ENCODE peak calls at places on chromosomes 5 and 9, in four cellular contexts. A, W, V and N are unnamed samples.

GRCh38 chr5:160311491-160312138 is 749 bp downstream of the CCNJL start:
- DNase-seq in A (no peak), W (no peak), V (peak; percentile 52), N (no peak)

GRCh38 chr5:176837707-176838115 is 27.4 kb downstream of the UNC5A start:
- DNase-seq in A (peak; percentile 44), W (peak; percentile 77), V (peak; percentile 97), N (peak; percentile 49)

GRCh38 chr5:117652001-117652639 is 1077.5 kb upstream of the SEMA6A start:
- DNase-seq in A (no peak), W (no peak), V (no peak), N (no peak)

GRCh38 chr5:173001229-173001841 is 17.8 kb downstream of the ATP6V0E1 start:
- DNase-seq in A (no peak), W (no peak), V (no peak), N (peak; percentile 20)

GRCh38 chr9:133619791-133620190 is 10.6 kb upstream of the FAM163B start:
- DNase-seq in A (peak; percentile 39), W (peak; percentile 7), V (no peak), N (peak; percentile 43)

GRCh38 chr9:92385001-92385400 is 19.4 kb downstream of the OGN start:
- DNase-seq in A (no peak), W (peak; percentile 7), V (no peak), N (no peak)

GRCh38 chr5:96936431-96937221 is 746 bp downstream of the LNPEP start:
- DNase-seq in A (peak; percentile 22), W (peak; percentile 37), V (peak; percentile 61), N (peak; percentile 40)

GRCh38 chr9:72169185-72169584 is 19.9 kb downstream of the GDA start:
- DNase-seq in A (no peak), W (no peak), V (no peak), N (no peak)

GRCh38 chr5:79868271-79868670 is 122.8 kb downstream of the MTX3 start:
- DNase-seq in A (no peak), W (no peak), V (no peak), N (no peak)

GRCh38 chr9:77020438-77021264 is 1.2 kb downstream of the FOXB2 start:
- DNase-seq in A (no peak), W (no peak), V (peak; percentile 23), N (no peak)

GRCh38 chr5:5270958-5271605 is 131.0 kb downstream of the ADAMTS16 start:
- DNase-seq in A (no peak), W (peak; percentile 95), V (peak; percentile 94), N (no peak)

GRCh38 chr5:57094753-57095683 is 78.8 kb upstream of the GPBP1 start:
- DNase-seq in A (no peak), W (peak; percentile 8), V (no peak), N (no peak)

GRCh38 chr9:19149230-19149629 is 21.9 kb upstream of the PLIN2 start:
- DNase-seq in A (no peak), W (no peak), V (peak; percentile 66), N (no peak)

GRCh38 chr9:33161011-33161588 is 6.0 kb downstream of the B4GALT1 start:
- DNase-seq in A (peak; percentile 35), W (peak; percentile 99), V (peak; percentile 98), N (peak; percentile 54)

GRCh38 chr9:124282442-124283231 is 24.9 kb downstream of the NEK6 start:
- DNase-seq in A (no peak), W (no peak), V (peak; percentile 74), N (no peak)

GRCh38 chr5:149452007-149452664 is 73.0 kb upstream of the IL17B start:
- DNase-seq in A (no peak), W (peak; percentile 71), V (peak; percentile 57), N (no peak)

GRCh38 chr5:67178085-67178484 is 18.5 kb downstream of the CD180 start:
- DNase-seq in A (no peak), W (no peak), V (no peak), N (no peak)

GRCh38 chr5:9594913-9595312 is 35.2 kb downstream of the TAS2R1 start:
- DNase-seq in A (no peak), W (no peak), V (no peak), N (no peak)

GRCh38 chr9:131194767-131195166 is 69.4 kb downstream of the NUP214 start:
- DNase-seq in A (no peak), W (no peak), V (no peak), N (no peak)

GRCh38 chr5:157464518-157465171 is 4.6 kb downstream of the NIPAL4 start:
- DNase-seq in A (no peak), W (peak; percentile 90), V (peak; percentile 84), N (peak; percentile 14)

GRCh38 chr5:151126199-151126645 is 31.4 kb downstream of the ANXA6 start:
- DNase-seq in A (peak; percentile 49), W (peak; percentile 57), V (peak; percentile 71), N (peak; percentile 59)

GRCh38 chr9:81716409-81716808 is 27.1 kb upstream of the TLE1 start:
- DNase-seq in A (no peak), W (peak; percentile 42), V (peak; percentile 28), N (no peak)

GRCh38 chr9:111980398-111980797 is 83.8 kb downstream of the UGCG start:
- DNase-seq in A (no peak), W (no peak), V (no peak), N (no peak)

GRCh38 chr9:137075275-137075775 is 2.0 kb upstream of the UAP1L1 start:
- DNase-seq in A (no peak), W (no peak), V (no peak), N (no peak)

GRCh38 chr9:129437626-129438323 is 183.1 kb downstream of the C9orf50 start:
- DNase-seq in A (no peak), W (no peak), V (no peak), N (no peak)

GRCh38 chr5:81819556-81820314 is 68.8 kb upstream of the SSBP2 start:
- DNase-seq in A (no peak), W (peak; percentile 26), V (peak; percentile 44), N (no peak)

GRCh38 chr5:6636293-6636692 is 3.1 kb downstream of the SRD5A1 start:
- DNase-seq in A (no peak), W (no peak), V (no peak), N (no peak)

GRCh38 chr5:36944607-36945225 is 68.1 kb downstream of the NIPBL start:
- DNase-seq in A (no peak), W (peak; percentile 64), V (peak; percentile 69), N (no peak)

GRCh38 chr9:14029811-14030210 is 284.1 kb downstream of the NFIB start:
- DNase-seq in A (no peak), W (no peak), V (no peak), N (no peak)

GRCh38 chr9:23586906-23587305 is 239.1 kb downstream of the ELAVL2 start:
- DNase-seq in A (no peak), W (no peak), V (no peak), N (no peak)

GRCh38 chr5:14110680-14111079 is 32.5 kb upstream of the TRIO start:
- DNase-seq in A (no peak), W (peak; percentile 89), V (peak; percentile 64), N (no peak)

GRCh38 chr5:155080721-155081120 is 67.2 kb downstream of the KIF4B start:
- DNase-seq in A (no peak), W (no peak), V (no peak), N (no peak)

GRCh38 chr5:115456056-115456455 is 88.5 kb downstream of the FEM1C start:
- DNase-seq in A (no peak), W (no peak), V (no peak), N (no peak)

GRCh38 chr9:119432428-119432827 is 63.2 kb upstream of the BRINP1 start:
- DNase-seq in A (no peak), W (no peak), V (no peak), N (no peak)

GRCh38 chr9:13139641-13140171 is 139.8 kb downstream of the MPDZ start:
- DNase-seq in A (no peak), W (peak; percentile 88), V (peak; percentile 93), N (no peak)

GRCh38 chr9:114777841-114778240 is 28.0 kb downstream of the TNFSF15 start:
- DNase-seq in A (no peak), W (no peak), V (no peak), N (no peak)

GRCh38 chr5:179343021-179343781 is 2.1 kb downstream of the ADAMTS2 start:
- DNase-seq in A (no peak), W (peak; percentile 23), V (no peak), N (no peak)

GRCh38 chr9:27440888-27441740 is 83.0 kb upstream of the IFNK start:
- DNase-seq in A (no peak), W (no peak), V (no peak), N (no peak)